ENCODE peak calls at places on chromosomes 2 and 18, in six cellular contexts. M is BE2C; A is AG04450; S is sigmoid colon; C is GM23338; F is CD4-positive, CD25-positive, alpha-beta regulatory T cell. X is an unnamed sample.

GRCh38 chr2:123695449-123695848 is 329.6 kb upstream of the CNTNAP5 start:
- DNase-seq in M (no peak), A (no peak), S (no peak), C (no peak), F (no peak), X (no peak)

GRCh38 chr2:61855178-61855523 is 1.3 kb upstream of the FAM161A start:
- DNase-seq in M (peak; percentile 20), A (no peak), S (no peak), C (no peak), F (no peak), X (no peak)

GRCh38 chr2:160269803-160270570 is 69.9 kb upstream of the ITGB6 start:
- DNase-seq in M (peak; percentile 78), A (peak; percentile 80), S (peak; percentile 96), C (peak; percentile 91), F (peak; percentile 84), X (peak; percentile 71)

GRCh38 chr2:240640939-240641338 is 15.7 kb downstream of the GPR35 start:
- DNase-seq in M (peak; percentile 75), A (no peak), S (peak; percentile 59), C (peak; percentile 86), F (no peak), X (no peak)

GRCh38 chr2:30664761-30665358 is 142.4 kb downstream of the CAPN13 start:
- DNase-seq in M (no peak), A (peak; percentile 87), S (peak; percentile 58), C (no peak), F (no peak), X (no peak)

GRCh38 chr18:75393721-75394120 is 33.8 kb downstream of the SMIM21 start:
- DNase-seq in M (no peak), A (no peak), S (no peak), C (no peak), F (no peak), X (no peak)

GRCh38 chr2:18422416-18423165 is 137.9 kb downstream of the RDH14 start:
- DNase-seq in M (no peak), A (no peak), S (no peak), C (no peak), F (no peak), X (no peak)

GRCh38 chr2:6999161-6999877 is 82.1 kb downstream of the RNF144A start:
- DNase-seq in M (no peak), A (no peak), S (no peak), C (no peak), F (no peak), X (peak; percentile 12)

GRCh38 chr2:223297788-223298187 is 245.8 kb downstream of the KCNE4 start:
- DNase-seq in M (peak; percentile 59), A (no peak), S (no peak), C (no peak), F (no peak), X (no peak)

GRCh38 chr2:26509141-26509540 is 31.2 kb upstream of the OTOF start:
- DNase-seq in M (no peak), A (no peak), S (no peak), C (no peak), F (no peak), X (no peak)

GRCh38 chr2:1136071-1136470 is 185.4 kb downstream of the SNTG2 start:
- DNase-seq in M (no peak), A (no peak), S (no peak), C (peak; percentile 64), F (no peak), X (no peak)

GRCh38 chr2:134774074-134774742 is 55.4 kb upstream of the TMEM163 start:
- DNase-seq in M (no peak), A (no peak), S (no peak), C (no peak), F (no peak), X (no peak)

GRCh38 chr2:218569661-218570500 is 1.2 kb downstream of the CNOT9 start:
- DNase-seq in M (peak; percentile 20), A (no peak), S (no peak), C (peak; percentile 18), F (peak; percentile 24), X (peak; percentile 17)

GRCh38 chr2:115921541-115921940 is 1479.1 kb downstream of the DPP10 start:
- DNase-seq in M (no peak), A (no peak), S (no peak), C (peak; percentile 27), F (no peak), X (no peak)

GRCh38 chr2:162074937-162075688 is 1.1 kb upstream of the DPP4 start:
- DNase-seq in M (no peak), A (no peak), S (no peak), C (no peak), F (no peak), X (no peak)

GRCh38 chr2:44392338-44392943 is 30.7 kb downstream of the CAMKMT start:
- DNase-seq in M (peak; percentile 78), A (no peak), S (no peak), C (peak; percentile 77), F (peak; percentile 54), X (peak; percentile 45)

GRCh38 chr2:186437719-186438118 is 48.3 kb upstream of the ZC3H15 start:
- DNase-seq in M (no peak), A (no peak), S (no peak), C (no peak), F (no peak), X (no peak)

GRCh38 chr18:8895987-8896619 is 190.7 kb downstream of the MTCL1 start:
- DNase-seq in M (no peak), A (peak; percentile 44), S (no peak), C (no peak), F (no peak), X (no peak)

GRCh38 chr2:127770973-127771735 is 39.8 kb downstream of the WDR33 start:
- DNase-seq in M (no peak), A (peak; percentile 80), S (no peak), C (no peak), F (peak; percentile 6), X (no peak)

GRCh38 chr2:212752730-212753351 is 214.2 kb upstream of the ERBB4 start:
- DNase-seq in M (no peak), A (no peak), S (no peak), C (peak; percentile 75), F (no peak), X (no peak)

GRCh38 chr2:141242008-141242407 is 888.8 kb downstream of the LRP1B start:
- DNase-seq in M (no peak), A (no peak), S (no peak), C (no peak), F (no peak), X (no peak)
- H3K4me3 ChIP-seq in M (no peak overlapping the region), A (no peak overlapping the region), S (no peak overlapping the region), C (no peak overlapping the region), F (no peak overlapping the region), X (no peak overlapping the region)

DNA sequence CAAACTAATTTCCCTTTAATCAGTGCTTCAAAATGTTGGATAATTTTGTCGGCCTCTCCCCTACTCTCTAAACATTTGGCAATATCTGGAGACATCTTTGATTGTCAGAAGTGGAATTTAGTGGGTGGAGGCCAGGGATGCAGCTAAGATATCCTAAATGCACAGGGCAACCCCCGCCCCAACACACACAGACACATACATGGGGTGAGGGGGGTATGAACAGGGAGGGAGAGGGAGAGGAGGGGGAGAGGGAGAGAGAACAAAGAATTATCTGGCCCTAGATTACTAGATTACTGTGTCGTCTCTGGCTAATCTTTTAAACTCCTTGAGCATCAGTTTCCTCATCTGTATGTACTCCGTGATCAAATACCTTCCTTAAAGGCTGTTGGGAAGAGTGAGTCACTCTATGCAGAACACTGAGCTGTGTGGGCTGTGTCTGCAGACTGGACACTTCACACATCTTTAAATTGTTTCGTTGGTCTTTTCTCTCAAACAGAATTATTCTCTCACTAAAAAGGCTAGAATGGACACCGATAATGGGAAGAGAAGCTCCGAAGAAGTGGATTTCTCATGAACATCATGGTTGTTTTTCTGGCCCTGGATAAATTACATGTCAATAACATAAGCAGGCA is 2.9 kb downstream of the RNF149 start:
- DNase-seq in M (no peak), A (no peak), S (no peak), C (no peak), F (no peak), X (no peak)
- H3K4me3 ChIP-seq in M (no peak overlapping the region), A (peak overlapping the region; percentile 18), S (peak overlapping the region; percentile 90), C (no peak overlapping the region), F (peak overlapping the region; percentile 92), X (no peak overlapping the region)

GRCh38 chr2:215427585-215427984 is 8.3 kb downstream of the FN1 start:
- DNase-seq in M (no peak), A (no peak), S (no peak), C (no peak), F (no peak), X (no peak)
- H3K4me3 ChIP-seq in M (no peak overlapping the region), A (no peak overlapping the region), S (no peak overlapping the region), C (no peak overlapping the region), F (no peak overlapping the region), X (no peak overlapping the region)

GRCh38 chr2:238441262-238442114 is 14.8 kb downstream of the ASB1 start:
- DNase-seq in M (peak; percentile 51), A (no peak), S (no peak), C (no peak), F (no peak), X (no peak)
- H3K4me3 ChIP-seq in M (no peak overlapping the region), A (no peak overlapping the region), S (no peak overlapping the region), C (no peak overlapping the region), F (no peak overlapping the region), X (no peak overlapping the region)

GRCh38 chr2:201432551-201433388 is 18.5 kb downstream of the TRAK2 start:
- DNase-seq in M (peak; percentile 81), A (no peak), S (peak; percentile 78), C (peak; percentile 28), F (no peak), X (no peak)
- H3K4me3 ChIP-seq in M (peak overlapping the region; percentile 23), A (no peak overlapping the region), S (no peak overlapping the region), C (no peak overlapping the region), F (peak overlapping the region; percentile 71), X (no peak overlapping the region)

DNA sequence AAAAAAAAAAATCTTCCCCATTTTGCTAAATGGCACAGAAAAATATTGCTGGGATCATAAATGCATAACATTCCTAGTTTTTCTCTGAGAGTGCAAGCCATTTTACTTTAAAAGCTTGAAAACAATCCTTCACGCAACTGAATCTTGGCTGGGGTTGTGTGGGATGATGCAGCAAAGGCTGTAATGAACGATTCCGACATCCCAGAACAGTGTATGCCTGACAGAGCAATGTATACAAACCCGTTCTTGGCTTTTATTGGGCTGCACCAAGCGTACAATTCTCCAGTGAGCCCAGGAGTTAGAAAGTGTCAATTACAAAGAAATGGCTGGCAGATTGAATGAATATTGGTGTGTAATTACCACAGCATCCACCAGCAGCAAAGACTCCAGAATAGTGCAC is 578.8 kb upstream of the CHAC2 start:
- DNase-seq in M (no peak), A (peak; percentile 18), S (no peak), C (no peak), F (no peak), X (no peak)
- H3K4me3 ChIP-seq in M (no peak overlapping the region), A (no peak overlapping the region), S (no peak overlapping the region), C (no peak overlapping the region), F (no peak overlapping the region), X (no peak overlapping the region)

GRCh38 chr2:158458617-158458920 is 1.8 kb downstream of the PKP4 start:
- DNase-seq in M (no peak), A (no peak), S (no peak), C (no peak), F (no peak), X (no peak)

GRCh38 chr2:158460632-158461297 is 4.0 kb downstream of the PKP4 start:
- DNase-seq in M (no peak), A (no peak), S (no peak), C (no peak), F (peak; percentile 16), X (peak; percentile 20)

GRCh38 chr2:158457092-158457825 is 507 bp downstream of the PKP4 start:
- DNase-seq in M (peak; percentile 67), A (no peak), S (peak; percentile 79), C (peak; percentile 63), F (peak; percentile 70), X (peak; percentile 69)

GRCh38 chr2:158457826-158458616 is 1.3 kb downstream of the PKP4 start:
- DNase-seq in M (peak; percentile 54), A (no peak), S (peak; percentile 78), C (peak; percentile 97), F (peak; percentile 74), X (peak; percentile 76)

GRCh38 chr2:158459161-158460003 is 2.6 kb downstream of the PKP4 start:
- DNase-seq in M (no peak), A (no peak), S (no peak), C (no peak), F (no peak), X (no peak)
- H3K4me3 ChIP-seq in M (no peak overlapping the region), A (peak overlapping the region; percentile 86), S (no peak overlapping the region), C (peak overlapping the region; percentile 97), F (no peak overlapping the region), X (no peak overlapping the region)